ENCODE peak calls at places on chromosomes 16 and 17, in nine cellular contexts. Q is GM12891, Y is ureter, O is germinal center, D is adrenal gland, W is EL, N is HEK293T, L is T-helper 9 cell, M is AG09319. E is an unnamed sample.

GRCh38 chr17:28953444-28954118 is 2.3 kb upstream of the PHF12 start:
- DNase-seq in Q (no peak), Y (peak; percentile 64), O (peak; percentile 61), D (peak; percentile 52), W (peak; percentile 41), N (peak; percentile 45), L (peak; percentile 38), M (no peak), E (peak; percentile 40)

GRCh38 chr17:37447641-37448040 is 41.0 kb downstream of the TADA2A start:
- DNase-seq in Q (no peak), Y (no peak), O (no peak), D (no peak), W (peak; percentile 56), N (no peak), L (no peak), M (no peak), E (no peak)

GRCh38 chr16:73000907-73001521 is 46.9 kb downstream of the ZFHX3 start:
- DNase-seq in Q (no peak), Y (no peak), O (no peak), D (no peak), W (no peak), N (no peak), L (no peak), M (no peak), E (no peak)

GRCh38 chr17:2776589-2777241 is 19.5 kb upstream of the RAP1GAP2 start:
- DNase-seq in Q (no peak), Y (no peak), O (peak; percentile 35), D (no peak), W (no peak), N (peak; percentile 55), L (no peak), M (no peak), E (no peak)

GRCh38 chr17:75875182-75875939 is 3.0 kb downstream of the TRIM47 start:
- DNase-seq in Q (no peak), Y (peak; percentile 85), O (no peak), D (no peak), W (no peak), N (no peak), L (no peak), M (no peak), E (no peak)

GRCh38 chr16:9138021-9138680 is 46.7 kb downstream of the HAPSTR1 start:
- DNase-seq in Q (no peak), Y (no peak), O (no peak), D (no peak), W (no peak), N (no peak), L (no peak), M (no peak), E (no peak)

GRCh38 chr17:67376892-67377726 is at the start of gene PITPNC1:
- DNase-seq in Q (peak; percentile 76), Y (peak; percentile 88), O (peak; percentile 86), D (peak; percentile 92), W (peak; percentile 87), N (peak; percentile 73), L (peak; percentile 83), M (peak; percentile 81), E (peak; percentile 76)

GRCh38 chr17:72394531-72394930 is 273.7 kb downstream of the SOX9 start:
- DNase-seq in Q (no peak), Y (no peak), O (no peak), D (no peak), W (no peak), N (no peak), L (no peak), M (no peak), E (no peak)

GRCh38 chr16:9124444-9124843 is 33.0 kb downstream of the HAPSTR1 start:
- DNase-seq in Q (no peak), Y (no peak), O (no peak), D (no peak), W (no peak), N (no peak), L (no peak), M (no peak), E (no peak)

GRCh38 chr17:2042355-2042929 is 620 bp downstream of the OVCA2 start:
- DNase-seq in Q (no peak), Y (no peak), O (no peak), D (peak; percentile 51), W (no peak), N (peak; percentile 34), L (no peak), M (no peak), E (no peak)

GRCh38 chr16:57093845-57094564 is 1.6 kb downstream of the CPNE2 start:
- DNase-seq in Q (no peak), Y (no peak), O (no peak), D (peak; percentile 30), W (no peak), N (no peak), L (no peak), M (no peak), E (no peak)

GRCh38 chr16:84548971-84549844 is 44.7 kb upstream of the MEAK7 start:
- DNase-seq in Q (no peak), Y (no peak), O (no peak), D (peak; percentile 64), W (no peak), N (no peak), L (peak; percentile 22), M (no peak), E (no peak)

GRCh38 chr16:83233153-83233552 is 574.6 kb upstream of the HSBP1 start:
- DNase-seq in Q (no peak), Y (no peak), O (no peak), D (no peak), W (peak; percentile 6), N (no peak), L (no peak), M (no peak), E (no peak)

GRCh38 chr17:82217530-82218204 is 5.0 kb upstream of the CCDC57 start:
- DNase-seq in Q (no peak), Y (peak; percentile 78), O (no peak), D (peak; percentile 85), W (peak; percentile 97), N (no peak), L (no peak), M (peak; percentile 77), E (no peak)

GRCh38 chr16:67750466-67750865 is 31.4 kb upstream of the GFOD2 start:
- DNase-seq in Q (no peak), Y (no peak), O (peak; percentile 58), D (no peak), W (no peak), N (no peak), L (no peak), M (no peak), E (no peak)

GRCh38 chr17:48915459-48916282 is 7.5 kb downstream of the UBE2Z start:
- DNase-seq in Q (peak; percentile 39), Y (no peak), O (peak; percentile 22), D (peak; percentile 45), W (peak; percentile 92), N (no peak), L (peak; percentile 4), M (peak; percentile 44), E (peak; percentile 64)

GRCh38 chr16:75138636-75139035 is 9.7 kb upstream of the ZFP1 start:
- DNase-seq in Q (no peak), Y (no peak), O (no peak), D (no peak), W (peak; percentile 32), N (no peak), L (no peak), M (no peak), E (no peak)

GRCh38 chr17:36609498-36609862 is 8.1 kb downstream of the MRM1 start:
- DNase-seq in Q (no peak), Y (no peak), O (no peak), D (no peak), W (no peak), N (no peak), L (no peak), M (no peak), E (no peak)

GRCh38 chr17:48181653-48182052 is 74.1 kb downstream of the SNX11 start:
- DNase-seq in Q (no peak), Y (no peak), O (no peak), D (no peak), W (peak; percentile 52), N (peak; percentile 66), L (no peak), M (no peak), E (no peak)

GRCh38 chr17:71494045-71494444 is 626.8 kb upstream of the SOX9 start:
- DNase-seq in Q (no peak), Y (no peak), O (no peak), D (no peak), W (peak; percentile 62), N (no peak), L (no peak), M (no peak), E (no peak)

GRCh38 chr17:63694974-63695773 is 4.8 kb downstream of the LIMD2 start:
- DNase-seq in Q (no peak), Y (no peak), O (peak; percentile 39), D (no peak), W (no peak), N (no peak), L (no peak), M (no peak), E (no peak)

GRCh38 chr16:22314661-22315626 is 17.7 kb downstream of the POLR3E start:
- DNase-seq in Q (no peak), Y (peak; percentile 67), O (no peak), D (no peak), W (no peak), N (no peak), L (no peak), M (no peak), E (no peak)

GRCh38 chr17:44918006-44918405 is 2.7 kb upstream of the GFAP start:
- DNase-seq in Q (no peak), Y (no peak), O (no peak), D (no peak), W (no peak), N (no peak), L (no peak), M (no peak), E (no peak)

GRCh38 chr16:82653550-82654511 is 27.1 kb downstream of the CDH13 start:
- DNase-seq in Q (no peak), Y (no peak), O (no peak), D (no peak), W (peak; percentile 98), N (no peak), L (peak; percentile 26), M (peak; percentile 61), E (no peak)

GRCh38 chr16:59591480-59591879 is 857.4 kb upstream of the GOT2 start:
- DNase-seq in Q (no peak), Y (no peak), O (no peak), D (no peak), W (peak; percentile 53), N (no peak), L (no peak), M (no peak), E (no peak)

GRCh38 chr16:10150906-10151305 is 31.3 kb downstream of the GRIN2A start:
- DNase-seq in Q (no peak), Y (no peak), O (no peak), D (no peak), W (peak; percentile 58), N (no peak), L (no peak), M (no peak), E (no peak)

GRCh38 chr16:8736123-8736680 is 61.2 kb downstream of the TMEM186 start:
- DNase-seq in Q (no peak), Y (no peak), O (no peak), D (no peak), W (no peak), N (no peak), L (no peak), M (no peak), E (no peak)

GRCh38 chr16:53865492-53865863 is 161.5 kb downstream of the FTO start:
- DNase-seq in Q (no peak), Y (no peak), O (peak; percentile 13), D (no peak), W (peak; percentile 7), N (no peak), L (no peak), M (no peak), E (peak; percentile 20)

GRCh38 chr16:1144476-1145382 is 8.2 kb upstream of the CACNA1H start:
- DNase-seq in Q (no peak), Y (no peak), O (no peak), D (no peak), W (no peak), N (no peak), L (no peak), M (no peak), E (no peak)

GRCh38 chr16:2235695-2236361 is 416 bp upstream of the DNASE1L2 start:
- DNase-seq in Q (no peak), Y (no peak), O (no peak), D (no peak), W (no peak), N (no peak), L (no peak), M (no peak), E (no peak)

GRCh38 chr17:2264023-2264860 is 39.3 kb downstream of the SMG6 start:
- DNase-seq in Q (no peak), Y (no peak), O (no peak), D (no peak), W (no peak), N (no peak), L (no peak), M (no peak), E (no peak)

E was measured in stimulated activated naive B cell treated with anti-CD40 and anti-IgM and Interleukin-4, amounts not matched to agents 10 μg/mL and 1 μg/mL and 100 μg/mL, for 72 hours.